ENCODE peak calls at places on chromosomes 4 and X, in ten cellular contexts. W is endodermal cell; R is MM.1S; T is effector memory CD4-positive, alpha-beta T cell; Y is K562; G is naive thymus-derived CD4-positive, alpha-beta T cell; N is heart left ventricle; D is psoas muscle; O is prostate gland; Z is HCT116. I is an unnamed sample.

GRCh38 chr4:84530449-84530848 is 31.4 kb upstream of the NKX6-1 start:
- DNase-seq in W (no peak), R (no peak), T (no peak), Y (no peak), G (no peak), N (no peak), D (no peak), O (no peak), Z (no peak), I (no peak)

GRCh38 chr4:39626261-39626660 is 12.4 kb downstream of the SMIM14 start:
- DNase-seq in W (no peak), R (no peak), T (no peak), Y (no peak), G (no peak), N (no peak), D (no peak), O (no peak), Z (no peak), I (no peak)

GRCh38 chr4:83207497-83208105 is 77.0 kb downstream of the COQ2 start:
- DNase-seq in W (no peak), R (no peak), T (no peak), Y (no peak), G (no peak), N (no peak), D (no peak), O (no peak), Z (peak; percentile 83), I (no peak)

GRCh38 chr4:20629180-20630115 is 70.8 kb upstream of the PACRGL start:
- DNase-seq in W (no peak), R (peak; percentile 56), T (no peak), Y (no peak), G (no peak), N (no peak), D (no peak), O (no peak), Z (no peak), I (no peak)

GRCh38 chr4:52408037-52408436 is 251.1 kb downstream of the USP46 start:
- DNase-seq in W (no peak), R (no peak), T (no peak), Y (no peak), G (no peak), N (no peak), D (no peak), O (no peak), Z (no peak), I (no peak)

GRCh38 chrX:40061871-40062524 is 35.8 kb downstream of the BCOR start:
- DNase-seq in W (peak; percentile 68), R (no peak), T (no peak), Y (no peak), G (peak; percentile 60), N (no peak), D (no peak), O (no peak), Z (no peak), I (no peak)

GRCh38 chr4:143700420-143701352 is at the start of gene FREM3:
- DNase-seq in W (peak; percentile 84), R (no peak), T (no peak), Y (no peak), G (no peak), N (no peak), D (no peak), O (no peak), Z (no peak), I (peak; percentile 53)

GRCh38 chr4:14726441-14727405 is 275.6 kb upstream of the CPEB2 start:
- DNase-seq in W (no peak), R (peak; percentile 86), T (no peak), Y (no peak), G (no peak), N (no peak), D (no peak), O (peak; percentile 38), Z (no peak), I (no peak)

GRCh38 chr4:48902266-48902665 is 4.3 kb downstream of the OCIAD2 start:
- DNase-seq in W (no peak), R (no peak), T (no peak), Y (no peak), G (no peak), N (no peak), D (no peak), O (no peak), Z (no peak), I (no peak)

GRCh38 chr4:10491420-10491819 is 34.2 kb upstream of the ZNF518B start:
- DNase-seq in W (no peak), R (no peak), T (no peak), Y (no peak), G (no peak), N (no peak), D (no peak), O (no peak), Z (no peak), I (no peak)

GRCh38 chrX:119990995-119991787 is 47.6 kb upstream of the NKAP start:
- DNase-seq in W (peak; percentile 58), R (no peak), T (no peak), Y (no peak), G (no peak), N (no peak), D (no peak), O (no peak), Z (no peak), I (no peak)

GRCh38 chrX:71941771-71942170 is 31.1 kb downstream of the NHSL2 start:
- DNase-seq in W (peak; percentile 66), R (no peak), T (no peak), Y (no peak), G (no peak), N (peak; percentile 48), D (peak; percentile 37), O (no peak), Z (no peak), I (peak; percentile 62)

GRCh38 chr4:119268466-119268865 is 53.5 kb downstream of the FABP2 start:
- DNase-seq in W (no peak), R (no peak), T (no peak), Y (no peak), G (no peak), N (no peak), D (no peak), O (no peak), Z (no peak), I (no peak)

GRCh38 chrX:9927638-9928037 is 39.5 kb upstream of the CLDN34 start:
- DNase-seq in W (peak; percentile 56), R (no peak), T (no peak), Y (no peak), G (no peak), N (no peak), D (no peak), O (no peak), Z (no peak), I (no peak)

GRCh38 chrX:24424948-24425347 is 40.1 kb upstream of the PDK3 start:
- DNase-seq in W (no peak), R (no peak), T (no peak), Y (no peak), G (no peak), N (peak; percentile 59), D (peak; percentile 53), O (no peak), Z (no peak), I (peak; percentile 89)

GRCh38 chrX:84175274-84175673 is 12.7 kb downstream of the RPS6KA6 start:
- DNase-seq in W (no peak), R (no peak), T (no peak), Y (no peak), G (no peak), N (no peak), D (no peak), O (no peak), Z (no peak), I (no peak)
- H3K27ac ChIP-seq in W (no peak overlapping the region), R (no peak overlapping the region), T (no peak overlapping the region), Y (no peak overlapping the region), G (no peak overlapping the region), N (no peak overlapping the region), D (no peak overlapping the region), O (no peak overlapping the region), Z (no peak overlapping the region), I (no peak overlapping the region)

GRCh38 chr4:113358784-113359183 is 309.3 kb downstream of the ANK2 start:
- DNase-seq in W (peak; percentile 51), R (no peak), T (no peak), Y (no peak), G (no peak), N (no peak), D (no peak), O (no peak), Z (no peak), I (no peak)
- H3K4me3 ChIP-seq in W (no peak overlapping the region), R (no peak overlapping the region), T (no peak overlapping the region), Y (no peak overlapping the region), G (no peak overlapping the region), N (no peak overlapping the region), D (no peak overlapping the region), O (no peak overlapping the region), Z (no peak overlapping the region), I (no peak overlapping the region)

DNA sequence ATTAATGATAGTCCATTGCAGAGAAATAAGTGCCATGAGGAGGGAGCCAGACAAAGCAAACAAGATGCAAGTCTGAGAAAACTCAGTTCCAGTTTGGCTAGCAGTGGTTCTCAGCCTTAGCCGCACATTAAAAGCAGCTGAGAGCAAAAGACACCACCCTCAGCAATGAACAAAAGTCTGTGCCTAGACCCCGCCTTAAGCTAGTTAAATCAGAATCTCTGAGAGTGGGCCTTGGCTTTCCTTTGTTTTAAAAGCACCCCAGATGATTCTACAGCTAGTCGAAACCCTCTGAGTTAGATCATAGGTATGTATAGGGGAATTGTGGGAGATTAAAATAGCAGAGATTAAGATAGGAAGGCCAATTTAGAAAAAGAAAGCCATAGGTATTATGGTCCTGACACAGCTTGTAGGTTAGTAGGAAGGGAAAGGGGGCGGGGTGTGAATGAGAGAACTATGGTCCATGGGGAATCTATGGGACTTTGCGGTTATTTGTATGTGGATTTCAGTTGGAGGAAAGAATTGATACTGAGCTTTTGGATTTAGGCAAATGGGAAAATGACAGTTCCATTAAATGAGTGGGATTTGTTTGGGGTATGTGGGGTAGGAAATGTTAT is 12.0 kb downstream of the SPRY1 start:
- DNase-seq in W (no peak), R (no peak), T (no peak), Y (no peak), G (no peak), N (no peak), D (no peak), O (no peak), Z (no peak), I (no peak)
- H3K27ac ChIP-seq in W (peak overlapping the region; percentile 8), R (no peak overlapping the region), T (no peak overlapping the region), Y (no peak overlapping the region), G (no peak overlapping the region), N (peak overlapping the region; percentile 25), D (peak overlapping the region; percentile 98), O (no peak overlapping the region), Z (no peak overlapping the region), I (no peak overlapping the region)

GRCh38 chrX:2320580-2321327 is 180.0 kb downstream of the DHRSX start:
- DNase-seq in W (no peak), R (no peak), T (no peak), Y (no peak), G (no peak), N (peak; percentile 69), D (peak; percentile 66), O (peak; percentile 27), Z (no peak), I (peak; percentile 45)
- H3K4me3 ChIP-seq in W (no peak overlapping the region), R (no peak overlapping the region), T (no peak overlapping the region), Y (no peak overlapping the region), G (no peak overlapping the region), N (peak overlapping the region; percentile 15), D (peak overlapping the region; percentile 38), O (no peak overlapping the region), Z (no peak overlapping the region), I (no peak overlapping the region)